ENCODE peak calls at places on chromosome 14, in ten cellular contexts. M is tibial artery; D is CD4-positive, alpha-beta T cell; G is Calu3; U is B cell; F is dorsolateral prefrontal cortex; Y is Peyer's patch; V is cardiac muscle cell; E is astrocyte of the cerebellum; W is WTC11. A is an unnamed sample.

GRCh38 chr14:68729556-68729955 is 63.3 kb downstream of the ZFP36L1 start:
- DNase-seq in V (no peak), D (no peak), E (no peak), Y (peak), G (no peak), W (no peak), M (no peak), U (peak), F (no peak), A (no peak)

GRCh38 chr14:91231446-91231845 is 13.1 kb downstream of the GPR68 start:
- DNase-seq in G (no peak), M (no peak), D (no peak), Y (no peak), E (no peak), V (no peak), U (no peak), W (no peak), F (no peak), A (no peak)

GRCh38 chr14:104118006-104118844 is 20.2 kb upstream of the KIF26A start:
- DNase-seq in V (no peak), M (peak), G (peak), F (no peak), D (no peak), U (no peak), W (peak), E (no peak), Y (no peak), A (no peak)

GRCh38 chr14:31942216-31942841 is 134.8 kb upstream of the ARHGAP5 start:
- DNase-seq in U (no peak), F (no peak), D (no peak), M (no peak), G (no peak), E (no peak), V (no peak), W (no peak), Y (no peak), A (no peak)

GRCh38 chr14:105891631-105892452 is 365.5 kb downstream of the TMEM121 start:
- DNase-seq in F (peak), W (peak), E (no peak), V (no peak), G (no peak), U (no peak), Y (no peak), D (no peak), M (peak), A (no peak)

GRCh38 chr14:90450667-90451066 is 53.8 kb downstream of the CALM1 start:
- DNase-seq in V (no peak), W (no peak), F (no peak), E (no peak), Y (no peak), D (no peak), G (no peak), U (no peak), M (no peak), A (no peak)

GRCh38 chr14:61334197-61334701 is 12.9 kb downstream of the PRKCH start:
- DNase-seq in G (no peak), V (no peak), W (no peak), D (peak), Y (no peak), U (no peak), M (no peak), E (no peak), F (no peak), A (no peak)

GRCh38 chr14:87874676-87875075 is 118.3 kb downstream of the GALC start:
- DNase-seq in U (no peak), V (no peak), F (no peak), E (no peak), M (no peak), D (no peak), G (no peak), W (no peak), Y (no peak), A (no peak)

GRCh38 chr14:35534884-35535793 is 1.2 kb downstream of the INSM2 start:
- DNase-seq in W (peak), U (peak), Y (no peak), E (peak), G (peak), F (peak), D (peak), M (peak), V (peak), A (no peak)

GRCh38 chr14:99190696-99191662 is 81.0 kb downstream of the BCL11B start:
- DNase-seq in Y (no peak), G (no peak), F (no peak), V (no peak), U (no peak), M (no peak), W (no peak), E (no peak), D (peak), A (no peak)

GRCh38 chr14:73237786-73238261 is 518 bp downstream of the PAPLN start:
- DNase-seq in W (peak), V (no peak), U (no peak), G (peak), E (no peak), F (no peak), M (no peak), Y (no peak), D (no peak), A (peak)

GRCh38 chr14:24072436-24072835 is 1.1 kb downstream of the CPNE6 start:
- DNase-seq in D (no peak), E (no peak), Y (no peak), W (no peak), M (no peak), F (no peak), U (no peak), V (no peak), G (no peak), A (no peak)

GRCh38 chr14:36507847-36508417 is 12.1 kb downstream of the NKX2-1 start:
- DNase-seq in Y (no peak), M (no peak), U (no peak), D (no peak), W (no peak), V (no peak), G (no peak), F (no peak), E (no peak), A (no peak)

GRCh38 chr14:87698496-87698895 is 294.5 kb downstream of the GALC start:
- DNase-seq in V (no peak), W (no peak), E (no peak), D (no peak), Y (no peak), M (no peak), U (no peak), F (no peak), G (no peak), A (no peak)

GRCh38 chr14:28102814-28103213 is 663.8 kb upstream of the FOXG1 start:
- DNase-seq in E (no peak), W (no peak), F (no peak), D (no peak), V (no peak), M (no peak), U (no peak), Y (no peak), G (no peak), A (no peak)

GRCh38 chr14:91303091-91303923 is 58.8 kb upstream of the GPR68 start:
- DNase-seq in F (no peak), G (peak), M (no peak), E (no peak), D (peak), Y (peak), W (peak), V (peak), U (peak), A (peak)

GRCh38 chr14:47863441-47863840 is 188.0 kb upstream of the MDGA2 start:
- DNase-seq in W (no peak), F (no peak), Y (no peak), G (no peak), M (no peak), E (no peak), D (no peak), V (no peak), U (no peak), A (no peak)

GRCh38 chr14:89621009-89621421 is 204.0 kb upstream of the FOXN3 start:
- DNase-seq in G (no peak), W (no peak), D (peak), Y (peak), F (no peak), V (no peak), M (no peak), U (peak), E (no peak), A (no peak)

GRCh38 chr14:28704153-28704552 is 62.4 kb upstream of the FOXG1 start:
- DNase-seq in M (no peak), F (no peak), G (no peak), E (no peak), W (no peak), V (no peak), D (no peak), Y (no peak), U (no peak), A (no peak)

GRCh38 chr14:68718033-68718725 is 74.7 kb downstream of the ZFP36L1 start:
- DNase-seq in Y (no peak), G (peak), U (peak), W (no peak), V (no peak), D (no peak), F (no peak), E (no peak), M (no peak), A (no peak)

GRCh38 chr14:99556134-99556791 is 47.7 kb downstream of the CCDC85C start:
- DNase-seq in G (no peak), V (no peak), F (no peak), U (no peak), M (no peak), W (no peak), Y (no peak), E (no peak), D (no peak), A (no peak)

GRCh38 chr14:102499401-102500189 is 10.0 kb downstream of the ANKRD9 start:
- DNase-seq in F (no peak), W (no peak), U (no peak), D (no peak), V (no peak), Y (no peak), E (no peak), G (no peak), M (no peak), A (no peak)

GRCh38 chr14:102900631-102901571 is 21.6 kb upstream of the AMN start:
- DNase-seq in D (no peak), W (no peak), U (peak), F (no peak), E (no peak), M (no peak), Y (peak), V (no peak), G (no peak), A (no peak)

GRCh38 chr14:38209572-38210159 is 2.0 kb downstream of the SSTR1 start:
- DNase-seq in U (no peak), G (no peak), M (no peak), E (no peak), D (no peak), W (no peak), F (no peak), Y (no peak), V (peak), A (no peak)

GRCh38 chr14:78790262-78790661 is 620.1 kb downstream of the NRXN3 start:
- DNase-seq in F (no peak), V (no peak), E (no peak), U (no peak), D (no peak), Y (no peak), M (no peak), G (no peak), W (no peak), A (no peak)
- TF ChIP-seq CTCF in F (peak), V (no peak), E (peak), U (no peak), D (no peak), Y (no peak), M (no peak), G (no peak), W (no peak), A (peak)

GRCh38 chr14:67515386-67516079 is 17.6 kb upstream of the PLEKHH1 start:
- DNase-seq in Y (peak), E (no peak), F (no peak), D (no peak), W (peak), G (no peak), V (peak), U (peak), M (peak), A (no peak)

GRCh38 chr14:67516679-67517078 is 16.4 kb upstream of the PLEKHH1 start:
- DNase-seq in F (no peak), W (no peak), E (no peak), Y (no peak), G (no peak), U (peak), M (no peak), D (no peak), V (no peak), A (no peak)

GRCh38 chr14:67514650-67515385 is 18.3 kb upstream of the PLEKHH1 start:
- DNase-seq in D (peak), V (peak), U (peak), W (peak), F (no peak), M (peak), G (peak), Y (peak), E (no peak), A (no peak)

GRCh38 chr14:67519406-67519805 is 13.7 kb upstream of the PLEKHH1 start:
- DNase-seq in E (no peak), U (no peak), Y (no peak), V (no peak), W (no peak), D (no peak), M (no peak), G (no peak), F (no peak), A (no peak)

GRCh38 chr14:67517083-67517482 is 16.0 kb upstream of the PLEKHH1 start:
- DNase-seq in U (no peak), Y (no peak), F (peak), V (peak), E (no peak), M (no peak), D (no peak), W (peak), G (no peak), A (no peak)
- TF ChIP-seq CTCF in U (no peak), Y (no peak), F (peak), V (peak), E (no peak), M (no peak), D (no peak), W (no peak), G (no peak), A (peak)

DNA sequence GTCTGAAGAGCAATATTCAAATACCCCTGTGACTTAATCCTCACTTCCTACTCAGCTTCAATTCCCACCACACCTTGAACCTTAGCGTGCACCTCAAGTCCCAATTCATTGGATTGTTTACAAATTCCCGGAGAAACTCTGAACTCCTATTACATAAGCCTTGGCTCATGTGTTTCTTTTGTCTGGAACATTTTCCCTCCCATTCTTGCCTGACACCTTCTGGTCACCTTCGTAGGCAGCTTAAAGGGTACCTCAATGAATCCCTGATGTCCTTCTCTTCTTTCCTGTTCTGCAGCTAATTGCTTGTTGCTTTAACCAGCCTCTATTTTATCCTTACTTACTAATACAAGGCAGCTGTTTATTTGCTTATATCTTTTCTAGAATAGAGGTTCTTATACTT is 85.0 kb upstream of the SEL1L start:
- DNase-seq in F (no peak), E (no peak), U (no peak), M (no peak), V (no peak), G (no peak), D (no peak), W (no peak), Y (no peak), A (no peak)
- TF ChIP-seq CTCF in F (no peak), E (no peak), U (no peak), M (no peak), V (no peak), G (no peak), D (no peak), W (no peak), Y (no peak), A (no peak)

DNA sequence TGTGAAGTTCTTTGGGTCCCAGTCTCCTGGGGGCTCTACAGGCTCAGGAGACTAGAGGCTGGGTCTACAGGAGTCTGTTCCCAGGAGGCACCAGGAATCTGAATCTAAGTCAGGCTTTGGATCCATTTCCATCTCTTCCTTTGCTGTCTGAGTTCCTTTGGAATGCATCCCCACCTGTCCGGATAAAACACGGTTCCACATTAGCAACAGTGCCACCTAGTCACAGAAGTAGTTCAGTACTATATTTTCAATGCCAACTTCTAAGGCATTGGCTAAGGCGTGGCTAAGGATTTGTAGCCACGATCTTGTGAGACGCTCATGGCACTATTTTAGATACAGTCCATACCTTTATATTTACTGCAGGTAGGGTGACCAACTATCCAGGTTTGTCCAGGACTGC is 15.1 kb downstream of the ZC2HC1C start:
- DNase-seq in W (no peak), D (no peak), U (no peak), V (no peak), E (no peak), F (no peak), G (no peak), M (no peak), Y (no peak), A (no peak)
- TF ChIP-seq CTCF in W (no peak), D (no peak), U (no peak), V (no peak), E (peak), F (peak), G (peak), M (peak), Y (peak), A (peak)

GRCh38 chr14:70084226-70084625 is 104.5 kb downstream of the SLC8A3 start:
- DNase-seq in Y (no peak), E (no peak), U (no peak), W (no peak), V (no peak), D (no peak), M (no peak), F (no peak), G (no peak), A (no peak)

GRCh38 chr14:70087380-70087697 is 101.4 kb downstream of the SLC8A3 start:
- DNase-seq in V (no peak), G (no peak), Y (no peak), U (no peak), E (no peak), D (no peak), W (no peak), M (no peak), F (no peak), A (no peak)

GRCh38 chr14:70086685-70087379 is 101.9 kb downstream of the SLC8A3 start:
- DNase-seq in G (peak), F (no peak), M (no peak), U (peak), W (peak), E (peak), Y (no peak), V (peak), D (no peak), A (no peak)
- TF ChIP-seq CTCF in G (no peak), F (peak), M (peak), U (peak), W (peak), E (peak), Y (peak), V (peak), D (no peak), A (peak)

GRCh38 chr14:64963611-64964010 is 8.5 kb downstream of the RAB15 start:
- DNase-seq in E (no peak), W (no peak), Y (no peak), M (no peak), D (no peak), U (no peak), V (no peak), F (no peak), G (no peak), A (no peak)
- TF ChIP-seq CTCF in E (no peak), W (no peak), Y (no peak), M (no peak), D (no peak), U (no peak), V (no peak), F (no peak), G (no peak), A (no peak)

GRCh38 chr14:57530571-57530970 is 36.9 kb upstream of the CCDC198 start:
- DNase-seq in F (no peak), G (no peak), Y (no peak), U (no peak), W (no peak), M (no peak), V (no peak), E (no peak), D (no peak), A (no peak)

DNA sequence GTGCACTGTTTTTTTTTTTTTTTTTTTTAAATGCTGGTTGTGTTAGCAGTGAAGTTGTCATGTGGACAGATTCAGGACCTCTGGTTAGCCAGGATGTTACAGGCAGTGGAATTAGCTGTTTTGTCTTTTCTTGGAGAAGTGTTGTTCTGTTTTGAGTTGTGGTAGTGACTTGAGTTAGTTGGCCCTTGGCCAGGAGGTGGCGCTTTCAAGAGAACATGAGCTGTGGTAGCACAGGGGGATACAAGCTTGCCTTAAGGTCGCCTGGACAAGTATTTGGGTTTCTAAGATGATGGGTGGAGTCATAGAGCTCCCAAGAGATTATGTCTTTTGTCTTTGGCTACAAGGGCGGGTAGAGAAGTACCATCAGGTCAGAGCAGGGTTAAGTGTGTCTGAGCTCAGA is 33.3 kb upstream of the CCDC198 start:
- DNase-seq in E (no peak), Y (no peak), W (peak), U (no peak), F (no peak), M (no peak), G (no peak), V (no peak), D (no peak), A (no peak)
- TF ChIP-seq CTCF in E (no peak), Y (no peak), W (peak), U (no peak), F (no peak), M (no peak), G (no peak), V (no peak), D (no peak), A (no peak)

GRCh38 chr14:20682127-20682434 is 2.3 kb upstream of the RNASE4 start:
- DNase-seq in D (no peak), V (no peak), E (no peak), M (no peak), G (no peak), U (no peak), W (no peak), Y (no peak), F (no peak), A (no peak)

GRCh38 chr14:20683125-20683895 is 1.1 kb upstream of the RNASE4 start:
- DNase-seq in W (peak), M (peak), F (peak), G (peak), U (peak), Y (peak), E (peak), V (peak), D (peak), A (no peak)

GRCh38 chr14:20681348-20682126 is 2.8 kb upstream of the RNASE4 start:
- DNase-seq in U (peak), E (peak), F (peak), M (peak), W (peak), V (peak), D (peak), G (peak), Y (peak), A (no peak)

GRCh38 chr14:20683896-20684661 is at the start of gene RNASE4:
- DNase-seq in M (peak), E (peak), D (peak), F (peak), V (peak), U (peak), Y (peak), G (peak), W (peak), A (no peak)

GRCh38 chr14:20682435-20683124 is 1.8 kb upstream of the RNASE4 start:
- DNase-seq in E (peak), G (peak), M (peak), U (peak), Y (peak), D (peak), W (peak), V (peak), F (peak), A (no peak)
- TF ChIP-seq CTCF in E (peak), G (no peak), M (no peak), U (no peak), Y (no peak), D (no peak), W (no peak), V (no peak), F (no peak), A (no peak)

A was measured in D721Med.